ENCODE peak calls at places on chromosome 14, in seven cellular contexts. One of them, this sample, is unnamed.

GRCh38 chr14:105845725-105846309 is 319.4 kb downstream of the TMEM121 start:
- DNase-seq in heart left ventricle: no peak
- DNase-seq in body of pancreas: no peak
- DNase-seq in breast epithelium: no peak
- DNase-seq in transverse colon: no peak
- DNase-seq in HCT116: no peak
- DNase-seq in suprapubic skin: peak
- DNase-seq in this sample: no peak

GRCh38 chr14:75979641-75980422 is 2.0 kb downstream of the TGFB3 start:
- DNase-seq in heart left ventricle: peak
- DNase-seq in body of pancreas: no peak
- DNase-seq in breast epithelium: no peak
- DNase-seq in transverse colon: peak
- DNase-seq in HCT116: no peak
- DNase-seq in suprapubic skin: no peak
- DNase-seq in this sample: peak

GRCh38 chr14:102592969-102593840 is 756 bp downstream of the RCOR1 start:
- DNase-seq in heart left ventricle: peak
- DNase-seq in body of pancreas: peak
- DNase-seq in breast epithelium: peak
- DNase-seq in transverse colon: peak
- DNase-seq in HCT116: no peak
- DNase-seq in suprapubic skin: no peak
- DNase-seq in this sample: peak

GRCh38 chr14:90023176-90023896 is 38.5 kb upstream of the KCNK13 start:
- DNase-seq in heart left ventricle: no peak
- DNase-seq in body of pancreas: no peak
- DNase-seq in breast epithelium: no peak
- DNase-seq in transverse colon: no peak
- DNase-seq in HCT116: no peak
- DNase-seq in suprapubic skin: no peak
- DNase-seq in this sample: no peak

GRCh38 chr14:56801920-56802319 is 8.4 kb downstream of the OTX2 start:
- DNase-seq in heart left ventricle: no peak
- DNase-seq in body of pancreas: no peak
- DNase-seq in breast epithelium: no peak
- DNase-seq in transverse colon: no peak
- DNase-seq in HCT116: no peak
- DNase-seq in suprapubic skin: no peak
- DNase-seq in this sample: no peak

GRCh38 chr14:67562776-67563150 is 29.7 kb downstream of the PLEKHH1 start:
- DNase-seq in heart left ventricle: no peak
- DNase-seq in body of pancreas: no peak
- DNase-seq in breast epithelium: no peak
- DNase-seq in transverse colon: no peak
- DNase-seq in HCT116: no peak
- DNase-seq in suprapubic skin: no peak
- DNase-seq in this sample: no peak

GRCh38 chr14:89537911-89538310 is 120.9 kb upstream of the FOXN3 start:
- DNase-seq in heart left ventricle: no peak
- DNase-seq in body of pancreas: no peak
- DNase-seq in breast epithelium: no peak
- DNase-seq in transverse colon: no peak
- DNase-seq in HCT116: no peak
- DNase-seq in suprapubic skin: no peak
- DNase-seq in this sample: no peak

GRCh38 chr14:75450381-75451276 is 22.8 kb downstream of the JDP2 start:
- DNase-seq in heart left ventricle: peak
- DNase-seq in body of pancreas: peak
- DNase-seq in breast epithelium: peak
- DNase-seq in transverse colon: peak
- DNase-seq in HCT116: no peak
- DNase-seq in suprapubic skin: no peak
- DNase-seq in this sample: peak

GRCh38 chr14:95292660-95293425 is 26.9 kb downstream of the CLMN start:
- DNase-seq in heart left ventricle: no peak
- DNase-seq in body of pancreas: no peak
- DNase-seq in breast epithelium: no peak
- DNase-seq in transverse colon: no peak
- DNase-seq in HCT116: no peak
- DNase-seq in suprapubic skin: peak
- DNase-seq in this sample: no peak

GRCh38 chr14:89141862-89142261 is 275.2 kb downstream of the FOXN3 start:
- DNase-seq in heart left ventricle: no peak
- DNase-seq in body of pancreas: no peak
- DNase-seq in breast epithelium: no peak
- DNase-seq in transverse colon: no peak
- DNase-seq in HCT116: no peak
- DNase-seq in suprapubic skin: no peak
- DNase-seq in this sample: no peak

GRCh38 chr14:58059121-58059520 is 92.9 kb downstream of the ARMH4 start:
- DNase-seq in heart left ventricle: no peak
- DNase-seq in body of pancreas: no peak
- DNase-seq in breast epithelium: no peak
- DNase-seq in transverse colon: no peak
- DNase-seq in HCT116: no peak
- DNase-seq in suprapubic skin: no peak
- DNase-seq in this sample: no peak

GRCh38 chr14:77052281-77053044 is 24.0 kb upstream of the IRF2BPL start:
- DNase-seq in heart left ventricle: no peak
- DNase-seq in body of pancreas: no peak
- DNase-seq in breast epithelium: peak
- DNase-seq in transverse colon: no peak
- DNase-seq in HCT116: no peak
- DNase-seq in suprapubic skin: no peak
- DNase-seq in this sample: peak

GRCh38 chr14:100989924-100990323 is 86.4 kb upstream of the RTL1 start:
- DNase-seq in heart left ventricle: no peak
- DNase-seq in body of pancreas: no peak
- DNase-seq in breast epithelium: no peak
- DNase-seq in transverse colon: no peak
- DNase-seq in HCT116: no peak
- DNase-seq in suprapubic skin: no peak
- DNase-seq in this sample: no peak

GRCh38 chr14:105087308-105087962 is 22.2 kb upstream of the GPR132 start:
- DNase-seq in heart left ventricle: peak
- DNase-seq in body of pancreas: peak
- DNase-seq in breast epithelium: peak
- DNase-seq in transverse colon: no peak
- DNase-seq in HCT116: no peak
- DNase-seq in suprapubic skin: peak
- DNase-seq in this sample: no peak

GRCh38 chr14:100899841-100900771 is 3.4 kb downstream of the RTL1 start:
- DNase-seq in heart left ventricle: no peak
- DNase-seq in body of pancreas: peak
- DNase-seq in breast epithelium: peak
- DNase-seq in transverse colon: no peak
- DNase-seq in HCT116: no peak
- DNase-seq in suprapubic skin: no peak
- DNase-seq in this sample: no peak

GRCh38 chr14:61891810-61892209 is 129.6 kb downstream of the SNAPC1 start:
- DNase-seq in heart left ventricle: no peak
- DNase-seq in body of pancreas: no peak
- DNase-seq in breast epithelium: no peak
- DNase-seq in transverse colon: no peak
- DNase-seq in HCT116: no peak
- DNase-seq in suprapubic skin: no peak
- DNase-seq in this sample: no peak

GRCh38 chr14:61893371-61893940 is 131.2 kb downstream of the SNAPC1 start:
- DNase-seq in heart left ventricle: no peak
- DNase-seq in body of pancreas: no peak
- DNase-seq in breast epithelium: no peak
- DNase-seq in transverse colon: no peak
- DNase-seq in HCT116: no peak
- DNase-seq in suprapubic skin: no peak
- DNase-seq in this sample: no peak

GRCh38 chr14:61898568-61898967 is 136.3 kb downstream of the SNAPC1 start:
- DNase-seq in heart left ventricle: no peak
- DNase-seq in body of pancreas: no peak
- DNase-seq in breast epithelium: no peak
- DNase-seq in transverse colon: no peak
- DNase-seq in HCT116: no peak
- DNase-seq in suprapubic skin: no peak
- DNase-seq in this sample: no peak

GRCh38 chr14:61891251-61891650 is 129.0 kb downstream of the SNAPC1 start:
- DNase-seq in heart left ventricle: no peak
- DNase-seq in body of pancreas: no peak
- DNase-seq in breast epithelium: no peak
- DNase-seq in transverse colon: no peak
- DNase-seq in HCT116: no peak
- DNase-seq in suprapubic skin: no peak
- DNase-seq in this sample: no peak

DNA sequence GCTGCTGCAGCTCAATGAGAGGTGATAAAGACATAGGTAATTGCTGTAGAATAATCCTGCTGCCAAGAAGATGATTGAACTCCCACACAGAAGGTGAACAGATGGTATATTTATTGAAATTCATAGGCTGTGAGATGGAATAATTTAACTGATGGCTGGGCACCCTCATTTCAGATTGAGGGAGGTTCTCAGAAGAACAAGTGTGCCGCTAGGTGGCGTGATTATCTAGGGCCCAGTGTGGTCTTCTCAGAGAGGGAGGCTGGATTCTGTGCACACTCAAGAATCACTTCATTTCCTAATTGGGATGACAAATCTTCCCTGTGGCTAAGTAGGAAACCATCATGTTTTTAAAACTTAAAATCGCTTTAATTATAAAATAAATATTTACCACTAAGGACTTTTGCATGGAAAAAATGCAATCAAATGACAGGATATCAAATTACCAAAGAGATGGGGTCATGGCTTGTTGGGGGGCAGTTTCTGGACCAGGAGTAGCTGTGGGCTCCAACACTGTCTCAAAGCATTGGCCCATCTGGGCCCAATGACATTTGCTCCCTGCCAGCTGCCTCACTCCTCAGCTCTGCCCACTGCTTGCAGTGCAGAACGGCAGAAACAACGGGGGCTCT is 132.3 kb downstream of the SNAPC1 start:
- DNase-seq in heart left ventricle: peak
- DNase-seq in body of pancreas: peak
- DNase-seq in breast epithelium: no peak
- DNase-seq in transverse colon: peak
- DNase-seq in HCT116: peak
- DNase-seq in suprapubic skin: no peak
- DNase-seq in this sample: no peak
- TF ChIP-seq CTCF in heart left ventricle: peak
- TF ChIP-seq CTCF in body of pancreas: peak
- TF ChIP-seq CTCF in breast epithelium: no peak
- TF ChIP-seq CTCF in transverse colon: peak
- TF ChIP-seq CTCF in HCT116: peak
- TF ChIP-seq CTCF in suprapubic skin: no peak
- TF ChIP-seq CTCF in this sample: no peak

GRCh38 chr14:63853831-63854293 is 1.1 kb downstream of the SYNE2 start:
- DNase-seq in heart left ventricle: peak
- DNase-seq in body of pancreas: peak
- DNase-seq in breast epithelium: peak
- DNase-seq in transverse colon: peak
- DNase-seq in HCT116: no peak
- DNase-seq in suprapubic skin: no peak
- DNase-seq in this sample: peak
- TF ChIP-seq POLR2A in heart left ventricle: no peak
- TF ChIP-seq POLR2A in body of pancreas: no peak
- TF ChIP-seq POLR2A in breast epithelium: no peak
- TF ChIP-seq POLR2A in transverse colon: no peak
- TF ChIP-seq POLR2A in HCT116: no peak
- TF ChIP-seq POLR2A in suprapubic skin: no peak
- TF ChIP-seq POLR2A in this sample: no peak

GRCh38 chr14:54396493-54397335 is at the start of gene CDKN3:
- DNase-seq in heart left ventricle: peak
- DNase-seq in body of pancreas: peak
- DNase-seq in breast epithelium: peak
- DNase-seq in transverse colon: peak
- DNase-seq in HCT116: peak
- DNase-seq in suprapubic skin: peak
- DNase-seq in this sample: peak

GRCh38 chr14:54396183-54396492 is 669 bp upstream of the CDKN3 start:
- DNase-seq in heart left ventricle: no peak
- DNase-seq in body of pancreas: no peak
- DNase-seq in breast epithelium: no peak
- DNase-seq in transverse colon: no peak
- DNase-seq in HCT116: no peak
- DNase-seq in suprapubic skin: no peak
- DNase-seq in this sample: no peak

GRCh38 chr14:54399560-54399959 is 2.8 kb downstream of the CDKN3 start:
- DNase-seq in heart left ventricle: no peak
- DNase-seq in body of pancreas: no peak
- DNase-seq in breast epithelium: no peak
- DNase-seq in transverse colon: no peak
- DNase-seq in HCT116: no peak
- DNase-seq in suprapubic skin: no peak
- DNase-seq in this sample: no peak

GRCh38 chr14:54395716-54396115 is 1.1 kb upstream of the CDKN3 start:
- DNase-seq in heart left ventricle: no peak
- DNase-seq in body of pancreas: no peak
- DNase-seq in breast epithelium: no peak
- DNase-seq in transverse colon: no peak
- DNase-seq in HCT116: no peak
- DNase-seq in suprapubic skin: no peak
- DNase-seq in this sample: no peak

GRCh38 chr14:54398028-54398368 is 1.2 kb downstream of the CDKN3 start:
- DNase-seq in heart left ventricle: no peak
- DNase-seq in body of pancreas: no peak
- DNase-seq in breast epithelium: no peak
- DNase-seq in transverse colon: no peak
- DNase-seq in HCT116: no peak
- DNase-seq in suprapubic skin: no peak
- DNase-seq in this sample: no peak
- H3K4me3 ChIP-seq in heart left ventricle: no peak
- H3K4me3 ChIP-seq in body of pancreas: no peak
- H3K4me3 ChIP-seq in breast epithelium: no peak
- H3K4me3 ChIP-seq in transverse colon: no peak
- H3K4me3 ChIP-seq in HCT116: peak
- H3K4me3 ChIP-seq in suprapubic skin: peak
- H3K4me3 ChIP-seq in this sample: no peak

GRCh38 chr14:104026024-104026423 is 59.5 kb upstream of the ASPG start:
- DNase-seq in heart left ventricle: no peak
- DNase-seq in body of pancreas: no peak
- DNase-seq in breast epithelium: no peak
- DNase-seq in transverse colon: no peak
- DNase-seq in HCT116: no peak
- DNase-seq in suprapubic skin: no peak
- DNase-seq in this sample: no peak
- TF ChIP-seq CTCF in heart left ventricle: no peak
- TF ChIP-seq CTCF in body of pancreas: no peak
- TF ChIP-seq CTCF in breast epithelium: no peak
- TF ChIP-seq CTCF in transverse colon: no peak
- TF ChIP-seq CTCF in HCT116: no peak
- TF ChIP-seq CTCF in suprapubic skin: no peak
- TF ChIP-seq CTCF in this sample: no peak

This sample was measured in gastrocnemius medialis.